ENCODE peak calls at places on chromosomes 6 and 20, in ten cellular contexts. One of them, this sample, is unnamed.

GRCh38 chr6:145042559-145042958 is 692.8 kb downstream of the EPM2A start:
- DNase-seq in WTC11: peak; percentile 52
- DNase-seq in A549: no peak
- DNase-seq in heart right ventricle: no peak
- DNase-seq in bronchial epithelial cell: no peak
- DNase-seq in HepG2: peak; percentile 33
- DNase-seq in tibial artery: no peak
- DNase-seq in neural progenitor cell: no peak
- DNase-seq in neural crest cell: no peak
- DNase-seq in ascending aorta: no peak
- DNase-seq in this sample: no peak

GRCh38 chr6:112197636-112198035 is 56.7 kb downstream of the LAMA4 start:
- DNase-seq in tibial artery: no peak
- DNase-seq in HepG2: no peak
- DNase-seq in bronchial epithelial cell: no peak
- DNase-seq in WTC11: no peak
- DNase-seq in neural progenitor cell: no peak
- DNase-seq in neural crest cell: no peak
- DNase-seq in A549: no peak
- DNase-seq in ascending aorta: no peak
- DNase-seq in heart right ventricle: no peak
- DNase-seq in this sample: no peak

GRCh38 chr20:34066476-34067090 is 45.5 kb downstream of the EIF2S2 start:
- DNase-seq in neural progenitor cell: no peak
- DNase-seq in A549: no peak
- DNase-seq in WTC11: no peak
- DNase-seq in neural crest cell: no peak
- DNase-seq in bronchial epithelial cell: peak; percentile 62
- DNase-seq in heart right ventricle: no peak
- DNase-seq in HepG2: no peak
- DNase-seq in ascending aorta: no peak
- DNase-seq in tibial artery: no peak
- DNase-seq in this sample: no peak

GRCh38 chr20:462199-462991 is at the start of gene TBC1D20:
- DNase-seq in neural crest cell: peak; percentile 70
- DNase-seq in bronchial epithelial cell: peak; percentile 74
- DNase-seq in WTC11: peak; percentile 78
- DNase-seq in ascending aorta: peak; percentile 24
- DNase-seq in heart right ventricle: peak; percentile 83
- DNase-seq in HepG2: peak; percentile 87
- DNase-seq in A549: peak; percentile 92
- DNase-seq in tibial artery: peak; percentile 80
- DNase-seq in neural progenitor cell: peak; percentile 96
- DNase-seq in this sample: peak; percentile 93

GRCh38 chr20:25529295-25529951 is 55.9 kb downstream of the NINL start:
- DNase-seq in neural crest cell: no peak
- DNase-seq in heart right ventricle: no peak
- DNase-seq in A549: no peak
- DNase-seq in ascending aorta: no peak
- DNase-seq in HepG2: no peak
- DNase-seq in neural progenitor cell: no peak
- DNase-seq in WTC11: no peak
- DNase-seq in bronchial epithelial cell: peak; percentile 25
- DNase-seq in tibial artery: no peak
- DNase-seq in this sample: no peak

GRCh38 chr20:62047666-62048345 is 17.9 kb downstream of the TAF4 start:
- DNase-seq in neural crest cell: no peak
- DNase-seq in HepG2: no peak
- DNase-seq in bronchial epithelial cell: no peak
- DNase-seq in tibial artery: no peak
- DNase-seq in neural progenitor cell: no peak
- DNase-seq in A549: no peak
- DNase-seq in ascending aorta: no peak
- DNase-seq in WTC11: peak; percentile 6
- DNase-seq in heart right ventricle: no peak
- DNase-seq in this sample: no peak

GRCh38 chr20:9581509-9581908 is 67.1 kb downstream of the LAMP5 start:
- DNase-seq in A549: no peak
- DNase-seq in ascending aorta: no peak
- DNase-seq in neural progenitor cell: no peak
- DNase-seq in neural crest cell: no peak
- DNase-seq in bronchial epithelial cell: no peak
- DNase-seq in HepG2: no peak
- DNase-seq in tibial artery: no peak
- DNase-seq in heart right ventricle: no peak
- DNase-seq in WTC11: no peak
- DNase-seq in this sample: no peak

GRCh38 chr6:106300944-106301343 is 24.6 kb downstream of the ATG5 start:
- DNase-seq in neural progenitor cell: peak; percentile 11
- DNase-seq in bronchial epithelial cell: peak; percentile 51
- DNase-seq in A549: peak; percentile 6
- DNase-seq in ascending aorta: no peak
- DNase-seq in heart right ventricle: no peak
- DNase-seq in WTC11: no peak
- DNase-seq in neural crest cell: no peak
- DNase-seq in HepG2: peak; percentile 14
- DNase-seq in tibial artery: no peak
- DNase-seq in this sample: peak; percentile 16

GRCh38 chr20:53643031-53643832 is 49.6 kb upstream of the ZNF217 start:
- DNase-seq in heart right ventricle: no peak
- DNase-seq in neural progenitor cell: no peak
- DNase-seq in tibial artery: no peak
- DNase-seq in WTC11: no peak
- DNase-seq in bronchial epithelial cell: peak; percentile 91
- DNase-seq in ascending aorta: no peak
- DNase-seq in neural crest cell: no peak
- DNase-seq in HepG2: no peak
- DNase-seq in A549: peak; percentile 82
- DNase-seq in this sample: peak; percentile 79

GRCh38 chr20:18731940-18732339 is 81.6 kb upstream of the SCP2D1 start:
- DNase-seq in ascending aorta: no peak
- DNase-seq in tibial artery: no peak
- DNase-seq in neural crest cell: no peak
- DNase-seq in A549: no peak
- DNase-seq in WTC11: no peak
- DNase-seq in heart right ventricle: no peak
- DNase-seq in bronchial epithelial cell: no peak
- DNase-seq in HepG2: no peak
- DNase-seq in neural progenitor cell: no peak
- DNase-seq in this sample: no peak

GRCh38 chr20:34859367-34859766 is 13.3 kb downstream of the GGT7 start:
- DNase-seq in tibial artery: no peak
- DNase-seq in A549: no peak
- DNase-seq in WTC11: no peak
- DNase-seq in neural progenitor cell: no peak
- DNase-seq in bronchial epithelial cell: no peak
- DNase-seq in ascending aorta: no peak
- DNase-seq in HepG2: no peak
- DNase-seq in neural crest cell: no peak
- DNase-seq in heart right ventricle: no peak
- DNase-seq in this sample: no peak

GRCh38 chr20:15756001-15756400 is 817.2 kb downstream of the KIF16B start:
- DNase-seq in bronchial epithelial cell: no peak
- DNase-seq in WTC11: no peak
- DNase-seq in ascending aorta: no peak
- DNase-seq in A549: no peak
- DNase-seq in neural progenitor cell: no peak
- DNase-seq in neural crest cell: no peak
- DNase-seq in heart right ventricle: no peak
- DNase-seq in HepG2: no peak
- DNase-seq in tibial artery: no peak
- DNase-seq in this sample: no peak

GRCh38 chr6:3850451-3851203 is 1.5 kb downstream of the FAM50B start:
- DNase-seq in A549: no peak
- DNase-seq in neural progenitor cell: no peak
- DNase-seq in ascending aorta: no peak
- DNase-seq in bronchial epithelial cell: no peak
- DNase-seq in WTC11: no peak
- DNase-seq in HepG2: no peak
- DNase-seq in tibial artery: no peak
- DNase-seq in heart right ventricle: no peak
- DNase-seq in neural crest cell: no peak
- DNase-seq in this sample: peak; percentile 39

DNA sequence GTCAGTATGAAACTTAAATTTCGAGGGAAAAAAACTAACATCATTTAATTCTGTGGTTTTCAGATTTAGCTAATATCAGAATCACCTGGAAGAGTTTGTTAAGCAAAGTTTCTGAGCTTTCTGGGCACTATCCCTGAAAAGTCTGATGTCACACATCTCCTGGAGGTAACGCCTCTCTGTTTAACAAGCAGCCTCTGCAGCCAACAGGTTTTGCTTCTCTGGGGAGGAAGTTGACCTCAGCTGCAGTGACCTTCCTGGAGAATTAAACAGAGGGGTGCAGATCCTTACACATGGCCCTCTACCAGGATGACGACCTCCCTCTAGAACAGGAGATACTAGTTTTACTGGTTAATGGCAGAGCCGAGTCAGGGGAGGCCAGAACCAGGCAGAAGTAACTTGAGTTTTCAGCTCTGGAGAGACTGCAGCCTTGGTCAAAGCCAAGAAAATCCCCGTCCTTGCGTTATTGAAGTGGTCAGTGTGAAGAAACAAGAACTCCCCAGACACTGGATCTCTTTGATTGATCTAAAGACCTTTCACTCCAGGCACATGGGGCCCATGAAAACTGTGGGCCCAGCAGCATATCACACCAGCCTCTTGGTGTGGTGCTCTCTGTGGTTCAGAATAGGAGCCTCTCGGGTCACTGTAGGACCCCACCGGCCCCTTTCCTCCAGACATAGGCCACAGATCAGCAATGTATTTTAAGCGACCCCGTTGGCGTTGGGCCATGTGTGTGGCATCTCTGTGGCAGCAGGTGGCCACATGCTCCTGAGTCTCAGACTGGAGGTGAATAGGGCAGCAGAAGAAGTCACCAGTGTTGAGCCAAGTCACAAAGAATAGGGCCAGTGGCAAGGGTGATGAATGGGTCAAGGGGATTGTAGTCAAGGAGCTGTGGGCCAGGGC is 33.4 kb upstream of the CCR6 start:
- DNase-seq in ascending aorta: no peak
- DNase-seq in WTC11: no peak
- DNase-seq in tibial artery: no peak
- DNase-seq in A549: no peak
- DNase-seq in neural progenitor cell: no peak
- DNase-seq in HepG2: no peak
- DNase-seq in neural crest cell: no peak
- DNase-seq in heart right ventricle: no peak
- DNase-seq in bronchial epithelial cell: no peak
- DNase-seq in this sample: no peak
- TF ChIP-seq CTCF in ascending aorta: no peak
- TF ChIP-seq CTCF in WTC11: no peak
- TF ChIP-seq CTCF in tibial artery: no peak
- TF ChIP-seq CTCF in A549: no peak
- TF ChIP-seq CTCF in neural progenitor cell: no peak
- TF ChIP-seq CTCF in HepG2: no peak
- TF ChIP-seq CTCF in neural crest cell: no peak
- TF ChIP-seq CTCF in heart right ventricle: no peak
- TF ChIP-seq CTCF in bronchial epithelial cell: no peak
- TF ChIP-seq CTCF in this sample: no peak

DNA sequence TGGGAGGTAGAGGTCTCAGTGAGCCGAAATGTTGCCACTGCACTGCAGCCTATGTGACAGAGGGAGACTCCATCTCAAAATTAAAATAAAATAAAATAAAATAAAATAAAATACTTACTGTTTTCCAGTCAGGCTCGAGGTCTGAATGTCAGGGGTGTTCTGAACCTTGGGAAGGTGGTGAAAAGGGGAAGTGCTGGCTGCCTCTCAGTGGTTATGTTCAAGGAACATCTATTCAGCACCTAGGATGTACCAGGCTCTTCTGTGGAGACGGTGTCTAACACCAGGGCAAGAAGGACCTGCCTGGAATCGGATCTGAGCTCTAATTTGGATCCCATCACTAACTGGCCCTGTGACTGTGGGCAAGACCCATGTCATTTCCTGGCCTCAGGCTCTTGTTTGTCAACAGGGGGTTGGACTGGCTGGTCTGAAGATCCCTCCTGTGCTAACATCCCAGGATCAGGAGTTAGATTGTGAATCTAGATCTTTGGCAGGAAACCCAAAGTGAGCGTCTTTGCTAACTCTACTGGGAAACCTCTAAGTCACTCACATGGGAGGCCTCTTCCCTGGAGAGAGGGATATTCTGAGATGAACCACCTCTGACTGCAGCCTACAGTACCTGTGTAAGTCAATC is 63.4 kb upstream of the SIRPG start:
- DNase-seq in bronchial epithelial cell: no peak
- DNase-seq in tibial artery: no peak
- DNase-seq in neural crest cell: no peak
- DNase-seq in heart right ventricle: no peak
- DNase-seq in ascending aorta: no peak
- DNase-seq in WTC11: no peak
- DNase-seq in HepG2: no peak
- DNase-seq in neural progenitor cell: no peak
- DNase-seq in A549: no peak
- DNase-seq in this sample: no peak
- TF ChIP-seq CTCF in bronchial epithelial cell: no peak
- TF ChIP-seq CTCF in tibial artery: no peak
- TF ChIP-seq CTCF in neural crest cell: no peak
- TF ChIP-seq CTCF in heart right ventricle: no peak
- TF ChIP-seq CTCF in ascending aorta: no peak
- TF ChIP-seq CTCF in WTC11: no peak
- TF ChIP-seq CTCF in HepG2: no peak
- TF ChIP-seq CTCF in neural progenitor cell: no peak
- TF ChIP-seq CTCF in A549: no peak
- TF ChIP-seq CTCF in this sample: no peak

GRCh38 chr20:43096471-43096870 is 93.2 kb downstream of the PTPRT start:
- DNase-seq in neural crest cell: no peak
- DNase-seq in tibial artery: no peak
- DNase-seq in HepG2: no peak
- DNase-seq in A549: no peak
- DNase-seq in heart right ventricle: no peak
- DNase-seq in WTC11: peak; percentile 13
- DNase-seq in ascending aorta: no peak
- DNase-seq in bronchial epithelial cell: no peak
- DNase-seq in neural progenitor cell: peak; percentile 25
- DNase-seq in this sample: no peak

GRCh38 chr20:43102394-43102793 is 87.3 kb downstream of the PTPRT start:
- DNase-seq in heart right ventricle: no peak
- DNase-seq in HepG2: no peak
- DNase-seq in tibial artery: no peak
- DNase-seq in ascending aorta: no peak
- DNase-seq in A549: no peak
- DNase-seq in neural crest cell: no peak
- DNase-seq in neural progenitor cell: peak; percentile 32
- DNase-seq in WTC11: peak; percentile 67
- DNase-seq in bronchial epithelial cell: no peak
- DNase-seq in this sample: no peak
- TF ChIP-seq CTCF in heart right ventricle: no peak
- TF ChIP-seq CTCF in HepG2: no peak
- TF ChIP-seq CTCF in tibial artery: no peak
- TF ChIP-seq CTCF in ascending aorta: no peak
- TF ChIP-seq CTCF in A549: no peak
- TF ChIP-seq CTCF in neural crest cell: no peak
- TF ChIP-seq CTCF in neural progenitor cell: peak; percentile 52
- TF ChIP-seq CTCF in WTC11: peak; percentile 47
- TF ChIP-seq CTCF in bronchial epithelial cell: no peak
- TF ChIP-seq CTCF in this sample: no peak

GRCh38 chr6:127073222-127073621 is 45.2 kb upstream of the RSPO3 start:
- DNase-seq in A549: no peak
- DNase-seq in HepG2: no peak
- DNase-seq in bronchial epithelial cell: no peak
- DNase-seq in WTC11: no peak
- DNase-seq in neural crest cell: no peak
- DNase-seq in tibial artery: no peak
- DNase-seq in neural progenitor cell: no peak
- DNase-seq in heart right ventricle: no peak
- DNase-seq in ascending aorta: no peak
- DNase-seq in this sample: no peak

GRCh38 chr6:127069659-127070279 is 48.7 kb upstream of the RSPO3 start:
- DNase-seq in neural progenitor cell: peak; percentile 55
- DNase-seq in ascending aorta: no peak
- DNase-seq in HepG2: peak; percentile 39
- DNase-seq in A549: peak; percentile 10
- DNase-seq in WTC11: no peak
- DNase-seq in bronchial epithelial cell: peak; percentile 54
- DNase-seq in neural crest cell: no peak
- DNase-seq in heart right ventricle: no peak
- DNase-seq in tibial artery: no peak
- DNase-seq in this sample: no peak
- TF ChIP-seq CTCF in neural progenitor cell: peak; percentile 64
- TF ChIP-seq CTCF in ascending aorta: no peak
- TF ChIP-seq CTCF in HepG2: peak; percentile 57
- TF ChIP-seq CTCF in A549: peak; percentile 55
- TF ChIP-seq CTCF in WTC11: peak; percentile 20
- TF ChIP-seq CTCF in bronchial epithelial cell: peak; percentile 41
- TF ChIP-seq CTCF in neural crest cell: peak; percentile 68
- TF ChIP-seq CTCF in heart right ventricle: peak; percentile 47
- TF ChIP-seq CTCF in tibial artery: peak; percentile 51
- TF ChIP-seq CTCF in this sample: no peak

This sample was measured in GM10248.